ENCODE peak calls at places on chromosomes 6 and 20, in five cellular contexts. E is heart left ventricle, O is uterus, B is psoas muscle, Q is kidney epithelial cell. L is an unnamed sample.

GRCh38 chr20:23120936-23121765 is 35.0 kb upstream of the CD93 start:
- DNase-seq in Q (no peak), O (no peak), B (no peak), E (no peak), L (no peak)

GRCh38 chr6:10610289-10610688 is 84.1 kb downstream of the C6orf52 start:
- DNase-seq in E (peak), O (no peak), B (peak), Q (no peak), L (no peak)

GRCh38 chr6:116511424-116512131 is at the start of gene CALHM5:
- DNase-seq in B (peak), O (peak), Q (peak), E (peak), L (no peak)

GRCh38 chr6:109034439-109035041 is 60.1 kb downstream of the SESN1 start:
- DNase-seq in Q (no peak), E (no peak), B (no peak), O (no peak), L (no peak)

GRCh38 chr6:29709178-29709576 is 14.1 kb upstream of the HLA-F start:
- DNase-seq in Q (no peak), E (no peak), O (no peak), B (no peak), L (no peak)

GRCh38 chr6:6581014-6581413 is 7.5 kb upstream of the LY86 start:
- DNase-seq in B (no peak), O (no peak), Q (no peak), E (no peak), L (no peak)

GRCh38 chr6:147131728-147132127 is 72.5 kb upstream of the STXBP5 start:
- DNase-seq in Q (no peak), O (no peak), E (no peak), B (no peak), L (no peak)

GRCh38 chr6:63527658-63528514 is 44.4 kb upstream of the LOC128125822 start:
- DNase-seq in E (peak), Q (peak), O (peak), B (peak), L (no peak)

GRCh38 chr6:19554356-19555225 is 282.6 kb upstream of the ID4 start:
- DNase-seq in O (peak), B (no peak), Q (no peak), E (no peak), L (no peak)

GRCh38 chr6:98526465-98526864 is 307.9 kb upstream of the POU3F2 start:
- DNase-seq in O (no peak), Q (no peak), E (no peak), B (no peak), L (no peak)

GRCh38 chr6:16623733-16624132 is 137.5 kb downstream of the ATXN1 start:
- DNase-seq in O (no peak), B (no peak), Q (no peak), E (no peak), L (no peak)

GRCh38 chr6:146790561-146791091 is 191.9 kb downstream of the ADGB start:
- DNase-seq in O (no peak), B (no peak), E (no peak), Q (no peak), L (no peak)

GRCh38 chr6:167760979-167761793 is 65.5 kb upstream of the AFDN start:
- DNase-seq in B (no peak), O (peak), Q (no peak), E (no peak), L (no peak)

GRCh38 chr20:56433221-56433879 is 21.3 kb downstream of the CASS4 start:
- DNase-seq in B (no peak), O (no peak), Q (no peak), E (no peak), L (no peak)

GRCh38 chr6:24827162-24827561 is 28.4 kb upstream of the ARMH2 start:
- DNase-seq in O (no peak), E (no peak), Q (no peak), B (no peak), L (no peak)

GRCh38 chr20:11159728-11160127 is 485.9 kb upstream of the JAG1 start:
- DNase-seq in E (no peak), O (no peak), Q (no peak), B (no peak), L (no peak)

GRCh38 chr6:144286503-144287393 is 1.6 kb downstream of the UTRN start:
- DNase-seq in O (peak), E (peak), B (peak), Q (no peak), L (peak)

GRCh38 chr20:32554965-32555289 is 30.2 kb downstream of the NOL4L start:
- DNase-seq in E (no peak), B (no peak), Q (no peak), O (no peak), L (no peak)

GRCh38 chr6:153003294-153003645 is 761 bp upstream of the MTRF1L start:
- DNase-seq in B (no peak), E (no peak), O (no peak), Q (peak), L (no peak)

GRCh38 chr20:10654630-10655029 is 19.2 kb downstream of the JAG1 start:
- DNase-seq in B (no peak), Q (no peak), E (no peak), O (no peak), L (no peak)

GRCh38 chr6:162377735-162378134 is 349.8 kb downstream of the PRKN start:
- DNase-seq in O (no peak), E (no peak), Q (no peak), B (no peak), L (no peak)

GRCh38 chr6:99282479-99283062 is 66.9 kb downstream of the FAXC start:
- DNase-seq in Q (no peak), B (no peak), E (no peak), O (no peak), L (no peak)

GRCh38 chr6:168060521-168060931 is 18.5 kb downstream of the FRMD1 start:
- DNase-seq in Q (peak), B (peak), O (peak), E (peak), L (no peak)

GRCh38 chr20:266604-267562 is 9.4 kb downstream of the DEFB132 start:
- DNase-seq in O (peak), B (peak), E (peak), Q (peak), L (peak)

GRCh38 chr6:1494671-1495070 is 105.3 kb downstream of the FOXF2 start:
- DNase-seq in Q (no peak), E (no peak), B (no peak), O (no peak), L (no peak)

GRCh38 chr6:122755901-122756300 is 23.6 kb upstream of the FABP7 start:
- DNase-seq in B (no peak), O (no peak), E (no peak), Q (no peak), L (no peak)

GRCh38 chr6:71080793-71081192 is 123.9 kb upstream of the B3GAT2 start:
- DNase-seq in O (no peak), Q (no peak), B (no peak), E (no peak), L (no peak)

GRCh38 chr20:47150403-47151152 is 205.9 kb downstream of the ZMYND8 start:
- DNase-seq in Q (no peak), E (peak), O (peak), B (peak), L (no peak)

GRCh38 chr6:22827760-22828159 is 258.4 kb downstream of the HDGFL1 start:
- DNase-seq in O (no peak), Q (no peak), E (no peak), B (no peak), L (no peak)

GRCh38 chr6:10230533-10230932 is 184.3 kb downstream of the TFAP2A start:
- DNase-seq in O (no peak), E (no peak), Q (no peak), B (no peak), L (no peak)

GRCh38 chr20:53736757-53737403 is 143.2 kb upstream of the ZNF217 start:
- DNase-seq in Q (no peak), B (no peak), E (no peak), O (no peak), L (no peak)

GRCh38 chr6:21891065-21891464 is 297.5 kb downstream of the SOX4 start:
- DNase-seq in E (no peak), Q (no peak), B (no peak), O (no peak), L (no peak)

GRCh38 chr6:105753184-105754097 is 332.7 kb upstream of the PRDM1 start:
- DNase-seq in B (no peak), E (no peak), O (no peak), Q (no peak), L (no peak)

GRCh38 chr20:58840816-58841538 is 9.7 kb downstream of the GNAS-AS1 start:
- DNase-seq in Q (no peak), B (no peak), E (no peak), O (no peak), L (no peak)

DNA sequence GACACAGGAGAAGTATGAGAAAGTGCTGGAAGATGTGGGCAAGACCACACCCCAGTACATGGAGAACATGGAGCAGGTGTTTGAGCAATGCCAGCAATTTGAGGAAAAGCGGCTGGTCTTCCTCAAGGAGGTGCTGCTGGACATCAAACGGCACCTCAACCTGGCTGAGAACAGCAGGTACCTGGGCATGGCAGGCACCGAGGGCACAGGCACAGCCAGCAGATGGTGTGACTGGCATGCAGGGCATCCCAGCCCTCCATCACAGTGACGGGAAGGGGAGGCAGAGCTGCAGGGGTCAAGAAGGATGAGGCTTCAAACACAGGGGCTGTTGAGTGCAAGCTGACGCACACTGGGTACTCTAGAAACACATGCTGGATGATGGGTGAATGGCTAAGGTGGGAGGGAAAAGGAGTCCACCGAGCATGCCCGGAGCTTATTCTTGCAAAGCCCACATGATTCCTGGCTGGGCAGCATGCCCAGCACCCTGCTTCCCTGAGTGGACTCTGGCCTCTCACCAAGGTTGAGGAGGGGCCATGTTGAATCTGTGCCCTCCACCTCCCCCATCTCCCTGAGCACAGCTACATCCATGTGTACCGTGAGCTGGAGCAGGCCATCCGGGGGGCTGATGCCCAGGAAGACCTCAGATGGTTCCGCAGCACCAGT is 26.3 kb downstream of the SPDEF start:
- DNase-seq in B (no peak), E (no peak), Q (no peak), O (no peak), L (no peak)
- TF ChIP-seq CTCF in B (no peak), E (no peak), Q (no peak), O (no peak), L (no peak)

DNA sequence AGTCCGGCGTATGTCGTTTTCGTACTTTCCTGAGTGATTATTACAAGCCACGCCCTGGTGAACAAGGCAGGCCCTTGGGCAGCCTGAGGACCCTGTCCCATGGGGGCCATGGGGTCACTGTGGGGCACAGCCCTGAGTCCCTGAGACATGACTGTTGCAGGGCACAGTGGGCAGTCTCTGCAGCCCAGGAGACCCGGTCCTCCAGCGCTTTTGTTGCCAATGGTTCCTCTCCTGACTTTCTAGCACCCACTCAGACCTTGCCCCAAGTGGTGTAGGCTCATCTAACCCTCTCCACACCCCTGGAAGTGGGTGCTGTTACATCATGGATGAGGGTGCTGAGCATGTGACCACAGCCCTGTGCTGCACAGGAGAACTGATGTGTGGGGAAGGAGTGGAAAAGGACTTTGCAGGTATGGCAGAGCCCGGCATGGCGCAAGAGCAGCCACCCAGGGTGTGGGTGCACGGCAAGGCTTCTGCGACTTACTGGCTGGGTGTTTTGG is 319.5 kb downstream of the TAF4 start:
- DNase-seq in Q (no peak), B (peak), E (no peak), O (no peak), L (no peak)
- TF ChIP-seq CTCF in Q (no peak), B (no peak), E (no peak), O (no peak), L (no peak)

GRCh38 chr6:96931198-96931597 is 6.7 kb downstream of the KLHL32 start:
- DNase-seq in O (no peak), B (no peak), E (no peak), Q (no peak), L (no peak)

GRCh38 chr6:96923871-96924493 is 546 bp upstream of the KLHL32 start:
- DNase-seq in O (no peak), Q (no peak), E (no peak), B (no peak), L (no peak)

GRCh38 chr6:96926425-96926824 is 1.9 kb downstream of the KLHL32 start:
- DNase-seq in E (no peak), Q (no peak), B (no peak), O (no peak), L (no peak)

GRCh38 chr6:96925290-96925687 is 761 bp downstream of the KLHL32 start:
- DNase-seq in O (no peak), B (no peak), E (no peak), Q (no peak), L (no peak)

DNA sequence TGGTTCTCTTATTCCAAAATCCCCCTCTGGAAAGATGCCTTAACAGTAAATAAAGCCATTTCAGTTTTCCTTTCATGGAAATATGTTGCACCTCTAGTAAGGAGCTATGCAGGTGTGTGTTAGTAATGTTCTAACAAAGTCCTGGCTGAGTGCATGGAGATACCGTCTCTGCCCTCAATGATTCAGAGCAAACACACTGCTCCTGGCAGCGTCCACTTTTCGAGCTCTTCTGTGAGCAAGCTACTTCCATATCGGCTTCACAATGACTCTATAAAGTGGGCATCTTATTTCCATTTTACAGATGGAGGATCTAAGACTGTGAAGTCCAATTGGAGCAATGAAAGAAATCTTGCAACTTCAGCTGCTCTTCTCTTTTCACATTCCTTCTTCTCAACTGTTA is 3.1 kb downstream of the KLHL32 start:
- DNase-seq in O (no peak), Q (no peak), E (no peak), B (no peak), L (no peak)
- TF ChIP-seq CTCF in O (no peak), Q (no peak), E (no peak), B (no peak), L (no peak)

GRCh38 chr6:139186242-139186641 is 51.4 kb downstream of the HECA start:
- DNase-seq in O (no peak), Q (no peak), B (no peak), E (no peak), L (no peak)
- TF ChIP-seq CTCF in O (no peak), Q (no peak), B (no peak), E (no peak), L (no peak)

GRCh38 chr6:135537782-135538301 is 40.3 kb upstream of the AHI1 start:
- DNase-seq in Q (peak), B (no peak), E (no peak), O (no peak), L (no peak)

GRCh38 chr6:135546206-135546605 is 48.7 kb upstream of the AHI1 start:
- DNase-seq in B (no peak), E (no peak), Q (no peak), O (no peak), L (no peak)

GRCh38 chr6:135535989-135536414 is 38.5 kb upstream of the AHI1 start:
- DNase-seq in E (no peak), B (no peak), Q (peak), O (no peak), L (no peak)

GRCh38 chr6:135534773-135535380 is 37.3 kb upstream of the AHI1 start:
- DNase-seq in O (no peak), E (no peak), Q (no peak), B (no peak), L (no peak)

GRCh38 chr6:135540207-135540877 is 42.8 kb upstream of the AHI1 start:
- DNase-seq in Q (no peak), B (no peak), E (no peak), O (no peak), L (no peak)
- TF ChIP-seq CTCF in Q (no peak), B (no peak), E (peak), O (no peak), L (no peak)

GRCh38 chr20:48349673-48350072 is 478.1 kb downstream of the PREX1 start:
- DNase-seq in B (no peak), O (no peak), E (no peak), Q (no peak), L (no peak)

GRCh38 chr20:48348022-48348421 is 479.8 kb downstream of the PREX1 start:
- DNase-seq in Q (no peak), E (no peak), O (no peak), B (no peak), L (no peak)

GRCh38 chr20:48352628-48353027 is 475.2 kb downstream of the PREX1 start:
- DNase-seq in O (no peak), E (no peak), B (no peak), Q (no peak), L (no peak)

GRCh38 chr20:48352042-48352441 is 475.8 kb downstream of the PREX1 start:
- DNase-seq in E (no peak), Q (no peak), B (no peak), O (no peak), L (no peak)

DNA sequence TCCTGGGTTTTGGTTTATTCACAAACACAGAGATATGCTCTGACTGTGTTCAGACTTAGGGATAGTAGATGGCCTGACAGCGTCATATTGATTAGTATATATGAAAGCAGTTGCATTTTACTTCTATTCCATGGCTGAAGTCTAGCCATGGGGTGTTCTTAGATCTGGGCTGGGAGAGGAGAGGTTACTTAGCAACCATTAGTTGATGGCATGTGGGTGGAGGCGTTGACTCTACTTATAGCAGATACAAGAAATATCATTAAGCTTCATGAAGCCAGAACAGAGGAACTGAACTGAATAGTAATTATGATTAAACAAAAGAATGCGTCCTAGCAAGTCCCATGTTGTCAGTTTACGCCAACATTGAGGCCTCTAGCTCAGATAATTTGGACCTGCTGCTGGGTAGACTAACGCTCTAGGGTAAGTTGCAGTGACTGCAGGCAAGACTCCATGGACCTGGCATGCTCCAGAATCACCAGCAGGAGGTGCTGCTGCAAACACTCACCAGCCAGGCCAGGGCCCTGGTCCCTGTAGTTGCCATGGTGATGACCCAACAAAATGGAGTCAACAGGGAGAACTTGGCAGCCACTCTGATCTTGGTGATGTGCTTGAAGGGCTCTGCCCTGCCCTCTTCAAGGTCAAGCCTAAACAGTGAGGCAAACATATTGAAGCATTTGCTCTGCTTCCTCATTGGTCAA is 477.4 kb downstream of the PREX1 start:
- DNase-seq in B (no peak), O (no peak), Q (no peak), E (no peak), L (no peak)
- TF ChIP-seq CTCF in B (peak), O (no peak), Q (peak), E (no peak), L (no peak)

GRCh38 chr20:24632581-24632980 is 163.2 kb downstream of the SYNDIG1 start:
- DNase-seq in Q (no peak), O (no peak), E (no peak), B (no peak), L (no peak)
- TF ChIP-seq CTCF in Q (no peak), O (no peak), E (no peak), B (no peak), L (no peak)

GRCh38 chr20:2865630-2866029 is 7.7 kb upstream of the PTPRA start:
- DNase-seq in Q (no peak), O (no peak), E (no peak), B (no peak), L (no peak)
- TF ChIP-seq CTCF in Q (no peak), O (no peak), E (no peak), B (no peak), L (no peak)

GRCh38 chr20:20224806-20225205 is 143.1 kb upstream of the INSM1 start:
- DNase-seq in B (no peak), Q (no peak), O (no peak), E (no peak), L (no peak)
- TF ChIP-seq CTCF in B (no peak), Q (no peak), O (no peak), E (no peak), L (no peak)

GRCh38 chr6:107122748-107123147 is 7.4 kb upstream of the BEND3 start:
- DNase-seq in O (no peak), E (no peak), B (no peak), Q (no peak), L (no peak)

GRCh38 chr6:107121964-107122495 is 6.7 kb upstream of the BEND3 start:
- DNase-seq in Q (no peak), E (no peak), B (no peak), O (no peak), L (no peak)

GRCh38 chr6:107123501-107123900 is 8.2 kb upstream of the BEND3 start:
- DNase-seq in E (no peak), B (no peak), O (no peak), Q (no peak), L (no peak)

GRCh38 chr6:107125771-107126170 is 10.5 kb upstream of the BEND3 start:
- DNase-seq in B (no peak), E (no peak), Q (no peak), O (no peak), L (no peak)

GRCh38 chr6:107124934-107125348 is 9.6 kb upstream of the BEND3 start:
- DNase-seq in Q (no peak), B (no peak), E (no peak), O (no peak), L (no peak)
- TF ChIP-seq CTCF in Q (no peak), B (no peak), E (no peak), O (no peak), L (no peak)